ENCODE peak calls at places on chromosomes 6 and 20, in six cellular contexts. X is hepatocyte, T is heart left ventricle, E is AG04450, N is fibroblast of mammary gland, Y is astrocyte of the cerebellum. G is an unnamed sample.

GRCh38 chr6:10587694-10588392 is 66.7 kb downstream of the GCNT2 start:
- DNase-seq in X (no peak), E (no peak), N (no peak), Y (no peak), T (peak), G (no peak)

GRCh38 chr6:166488081-166488685 is 98.3 kb downstream of the RAMACL start:
- DNase-seq in T (peak), X (no peak), E (no peak), N (peak), Y (no peak), G (peak)

GRCh38 chr20:32411955-32412706 is 54.0 kb downstream of the ASXL1 start:
- DNase-seq in Y (no peak), E (no peak), T (no peak), X (no peak), N (no peak), G (no peak)

GRCh38 chr6:7468382-7469081 is 72.9 kb upstream of the DSP start:
- DNase-seq in X (peak), N (peak), T (peak), Y (no peak), E (no peak), G (peak)

GRCh38 chr6:3390698-3391097 is 66.2 kb downstream of the SLC22A23 start:
- DNase-seq in E (no peak), X (no peak), Y (peak), T (peak), N (peak), G (no peak)

GRCh38 chr6:163118941-163119340 is 295.6 kb upstream of the QKI start:
- DNase-seq in T (no peak), N (no peak), E (no peak), Y (no peak), X (no peak), G (no peak)

GRCh38 chr20:6583134-6583738 is 184.2 kb upstream of the BMP2 start:
- DNase-seq in Y (peak), N (peak), X (peak), E (no peak), T (peak), G (peak)

GRCh38 chr20:40009542-40009941 is 679.5 kb downstream of the MAFB start:
- DNase-seq in Y (no peak), E (no peak), N (peak), X (no peak), T (no peak), G (no peak)

GRCh38 chr20:51631011-51631950 is 88.8 kb upstream of the NFATC2 start:
- DNase-seq in T (peak), E (peak), N (peak), X (peak), Y (peak), G (peak)

GRCh38 chr6:13992417-13993055 is 67.8 kb downstream of the RNF182 start:
- DNase-seq in Y (no peak), X (no peak), N (peak), E (peak), T (no peak), G (peak)

GRCh38 chr6:53735896-53736295 is 58.9 kb upstream of the LRRC1 start:
- DNase-seq in X (no peak), E (no peak), T (no peak), N (no peak), Y (no peak), G (no peak)

GRCh38 chr6:118565317-118565960 is 17.3 kb downstream of the PLN start:
- DNase-seq in X (peak), Y (no peak), E (no peak), N (no peak), T (no peak), G (no peak)

GRCh38 chr6:49546371-49546770 is 4.1 kb upstream of the C6orf141 start:
- DNase-seq in Y (no peak), X (no peak), N (no peak), T (no peak), E (no peak), G (no peak)

GRCh38 chr6:34182751-34183531 is 37.1 kb upstream of the GRM4 start:
- DNase-seq in Y (no peak), T (no peak), X (no peak), E (no peak), N (peak), G (no peak)

GRCh38 chr20:35020108-35021031 is 64.7 kb downstream of the MYH7B start:
- DNase-seq in N (peak), X (no peak), E (no peak), Y (no peak), T (no peak), G (peak)

GRCh38 chr20:25064561-25064960 is 6.6 kb upstream of the ACSS1 start:
- DNase-seq in T (peak), N (no peak), Y (no peak), X (no peak), E (no peak), G (no peak)

GRCh38 chr6:112931835-112932234 is 584.7 kb downstream of the RFPL4B start:
- DNase-seq in X (no peak), E (no peak), Y (no peak), T (no peak), N (peak), G (no peak)

GRCh38 chr6:45377555-45378323 is at the start of gene SUPT3H:
- DNase-seq in Y (peak), E (peak), T (peak), N (peak), X (peak), G (peak)
- TF ChIP-seq CTCF in Y (peak), E (peak), T (peak), N (no peak), X (peak), G (peak)

DNA sequence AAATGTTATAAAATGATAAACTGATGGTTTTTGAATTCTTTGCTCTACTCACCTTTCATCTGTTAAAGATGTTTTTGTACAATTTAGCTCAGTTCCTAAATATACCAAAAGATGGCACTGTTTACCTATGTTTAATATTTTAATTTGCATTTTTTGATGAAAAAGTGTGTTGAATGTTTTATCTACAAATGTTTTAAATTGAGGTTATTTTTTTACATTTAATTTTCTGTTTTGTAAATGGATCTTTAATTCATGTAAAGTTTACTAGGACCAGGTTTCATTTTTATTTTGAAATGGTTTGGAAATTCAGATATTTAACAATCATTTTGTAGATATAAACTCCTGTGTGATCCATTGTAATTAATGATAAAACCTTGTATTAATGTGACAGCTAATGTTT is 30.0 kb downstream of the CDKAL1 start:
- DNase-seq in X (no peak), E (no peak), T (no peak), N (peak), Y (peak), G (peak)
- H3K4me3 ChIP-seq in X (no peak), E (no peak), T (no peak), N (no peak), Y (no peak), G (no peak)

GRCh38 chr6:52503344-52503747 is 73.5 kb downstream of the TRAM2 start:
- DNase-seq in Y (no peak), E (no peak), X (no peak), T (peak), N (no peak), G (no peak)
- TF ChIP-seq CTCF in Y (peak), E (peak), X (no peak), T (peak), N (no peak), G (peak)

DNA sequence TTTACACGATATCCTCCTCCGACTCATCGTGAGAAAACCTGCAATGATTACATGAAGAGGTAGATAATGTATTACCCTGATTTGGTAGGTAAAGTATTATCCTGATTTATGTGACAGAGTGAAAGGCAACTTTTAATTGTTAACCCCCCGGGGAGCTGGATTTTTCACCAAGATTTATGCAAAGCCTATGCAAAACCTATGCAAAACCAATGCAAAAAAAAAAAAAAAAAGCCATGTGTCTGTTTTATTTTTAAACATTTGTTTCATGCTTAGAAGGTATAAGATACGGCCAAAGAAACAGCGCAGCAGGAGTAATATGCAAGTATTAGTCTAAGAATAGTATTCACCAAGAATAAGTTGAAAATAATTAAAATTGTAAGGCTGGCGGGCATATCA is 109.9 kb downstream of the IPCEF1 start:
- DNase-seq in E (no peak), X (no peak), Y (no peak), N (no peak), T (no peak), G (no peak)
- H3K4me3 ChIP-seq in E (no peak), X (no peak), Y (no peak), N (no peak), T (no peak), G (no peak)

DNA sequence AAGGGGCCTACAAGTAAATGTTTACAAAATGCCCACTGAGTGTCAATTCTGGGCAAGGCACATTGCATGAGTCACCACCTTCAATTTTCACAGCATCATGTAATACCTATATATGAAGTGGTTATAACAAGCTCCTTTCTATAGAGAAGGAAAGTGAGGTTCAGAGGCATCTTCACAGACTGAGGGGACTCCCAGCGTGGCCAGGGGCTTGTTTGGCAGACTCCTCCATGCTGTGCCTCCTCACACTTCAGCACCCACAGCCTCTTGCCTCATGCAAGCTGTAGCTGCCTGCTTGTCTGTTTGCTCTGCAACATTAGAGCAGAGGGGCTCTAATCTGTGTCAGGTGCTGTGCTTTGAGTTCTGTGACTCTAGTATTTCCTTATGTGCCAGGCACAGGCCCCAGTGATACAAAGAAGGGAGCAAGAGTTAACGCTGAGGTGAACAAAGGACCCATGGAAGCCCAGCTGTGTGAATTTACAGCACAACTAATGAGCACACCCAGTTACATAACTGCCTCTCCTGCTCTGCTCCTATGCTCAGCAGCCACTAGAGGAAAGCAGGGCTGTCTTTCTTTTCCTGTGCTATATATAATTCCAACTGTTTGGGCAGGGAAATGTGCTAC is 72.3 kb downstream of the ZHX3 start:
- DNase-seq in E (no peak), N (peak), T (no peak), X (no peak), Y (no peak), G (peak)
- TF ChIP-seq CTCF in E (peak), N (peak), T (no peak), X (no peak), Y (peak), G (no peak)

GRCh38 chr6:167849846-167850459 is 23.2 kb downstream of the AFDN start:
- DNase-seq in N (no peak), Y (no peak), E (no peak), X (peak), T (no peak), G (no peak)
- H3K4me3 ChIP-seq in N (no peak), Y (no peak), E (no peak), X (no peak), T (no peak), G (no peak)

GRCh38 chr6:99802396-99803031 is 191.5 kb downstream of the MCHR2 start:
- DNase-seq in N (no peak), Y (no peak), X (no peak), E (no peak), T (no peak), G (no peak)
- TF ChIP-seq CTCF in N (peak), Y (no peak), X (peak), E (no peak), T (no peak), G (no peak)